ENCODE peak calls at places on chromosomes 2 and 18, in eight cellular contexts. L, F, P, A, D, O, Z and X are unnamed samples. For H3K4me1, the result is how much of the 10 kb centered on the place peaks cover.

GRCh38 chr2:158781562-158781961 is 13.6 kb upstream of the DAPL1 start:
- DNase-seq in D (no peak), P (no peak), A (peak), F (no peak), L (no peak), Z (peak), O (no peak), X (no peak)

GRCh38 chr2:113157108-113157896 is 16.5 kb upstream of the PSD4 start:
- DNase-seq in P (peak), Z (peak), L (peak), O (peak), A (no peak), D (peak), F (no peak), X (peak)

GRCh38 chr18:39842042-39842791 is 2112.8 kb upstream of the PIK3C3 start:
- DNase-seq in O (no peak), P (no peak), Z (no peak), F (no peak), D (peak), L (no peak), A (no peak), X (no peak)

GRCh38 chr2:209499071-209499470 is 75.2 kb downstream of the MAP2 start:
- DNase-seq in D (no peak), A (peak), P (peak), O (no peak), Z (peak), L (no peak), F (no peak), X (no peak)

GRCh38 chr2:64145119-64145518 is 899 bp upstream of the PELI1 start:
- DNase-seq in D (no peak), P (no peak), L (no peak), O (no peak), A (no peak), Z (no peak), F (no peak), X (no peak)

GRCh38 chr2:233379034-233379433 is 24.7 kb downstream of the DGKD start:
- DNase-seq in F (no peak), Z (no peak), D (no peak), A (no peak), L (no peak), P (no peak), O (no peak), X (no peak)

GRCh38 chr2:162060522-162060921 is 13.5 kb downstream of the DPP4 start:
- DNase-seq in P (peak), O (no peak), Z (no peak), F (no peak), L (no peak), A (no peak), D (no peak), X (no peak)

GRCh38 chr2:169799555-169799954 is 884 bp downstream of the SSB start:
- DNase-seq in P (peak), Z (peak), O (no peak), L (no peak), A (peak), F (no peak), D (peak), X (no peak)

GRCh38 chr2:98155721-98156120 is 68.8 kb downstream of the VWA3B start:
- DNase-seq in D (no peak), F (no peak), Z (no peak), O (no peak), A (no peak), P (no peak), L (no peak), X (no peak)

GRCh38 chr2:9415770-9416169 is 7.6 kb downstream of the ITGB1BP1 start:
- DNase-seq in L (no peak), Z (peak), A (peak), D (no peak), F (no peak), O (no peak), P (no peak), X (no peak)

GRCh38 chr2:126220336-126220735 is 435.6 kb upstream of the GYPC start:
- DNase-seq in L (no peak), D (no peak), A (no peak), O (no peak), P (peak), Z (peak), F (no peak), X (no peak)

GRCh38 chr18:56975276-56975675 is 171.6 kb upstream of the BOD1L2 start:
- DNase-seq in A (no peak), D (no peak), O (no peak), F (no peak), P (no peak), Z (no peak), L (no peak), X (no peak)

GRCh38 chr2:110837421-110838409 is 105.3 kb downstream of the ACOXL start:
- DNase-seq in A (no peak), O (no peak), F (no peak), P (no peak), D (peak), L (no peak), Z (no peak), X (no peak)

GRCh38 chr2:31138037-31138962 is at the start of gene GALNT14:
- DNase-seq in A (peak), O (peak), P (peak), L (peak), Z (peak), D (peak), F (peak), X (peak)

GRCh38 chr2:106115250-106115649 is 78.9 kb downstream of the UXS1 start:
- DNase-seq in A (peak), L (no peak), Z (peak), P (peak), F (no peak), O (no peak), D (no peak), X (no peak)

GRCh38 chr2:26567534-26567933 is 73.6 kb downstream of the CIB4 start:
- DNase-seq in L (no peak), A (no peak), F (peak), O (no peak), Z (no peak), D (no peak), P (no peak), X (no peak)

GRCh38 chr2:78681386-78681785 is 344.1 kb upstream of the REG3G start:
- DNase-seq in F (no peak), D (no peak), P (no peak), L (no peak), O (no peak), A (no peak), Z (no peak), X (no peak)

GRCh38 chr18:79399275-79400081 is 3.7 kb downstream of the NFATC1 start:
- DNase-seq in A (no peak), L (no peak), D (no peak), Z (no peak), P (no peak), F (peak), O (no peak), X (no peak)

GRCh38 chr2:232013701-232014353 is 52.3 kb downstream of the DIS3L2 start:
- DNase-seq in A (peak), Z (peak), P (peak), F (no peak), O (no peak), L (no peak), D (peak), X (no peak)

GRCh38 chr2:186325827-186326535 is 160.1 kb upstream of the ZC3H15 start:
- DNase-seq in O (no peak), F (no peak), A (no peak), Z (no peak), P (peak), D (no peak), L (no peak), X (no peak)

GRCh38 chr18:64244571-64244970 is 95.7 kb upstream of the LINC00305 start:
- DNase-seq in P (peak), O (no peak), F (no peak), L (no peak), D (peak), A (no peak), Z (no peak), X (no peak)

GRCh38 chr2:192002418-192002817 is 155.5 kb upstream of the CAVIN2 start:
- DNase-seq in A (no peak), Z (peak), D (no peak), P (no peak), F (no peak), O (no peak), L (no peak), X (no peak)

GRCh38 chr2:74947703-74948102 is 10.7 kb upstream of the POLE4 start:
- DNase-seq in O (no peak), Z (no peak), F (no peak), A (no peak), L (no peak), P (no peak), D (no peak), X (no peak)

GRCh38 chr2:54606393-54606973 is 117.0 kb upstream of the EML6 start:
- DNase-seq in Z (no peak), A (no peak), O (peak), F (no peak), D (no peak), L (no peak), P (no peak), X (no peak)

GRCh38 chr2:3647246-3647645 is 10.8 kb upstream of the ALLC start:
- DNase-seq in L (no peak), D (no peak), F (no peak), O (no peak), A (no peak), P (no peak), Z (no peak), X (no peak)

GRCh38 chr2:150007815-150008430 is 420.3 kb upstream of the MMADHC start:
- DNase-seq in F (no peak), L (no peak), P (no peak), D (no peak), O (no peak), Z (peak), A (peak), X (no peak)

GRCh38 chr18:62897153-62897552 is 181.8 kb downstream of the PHLPP1 start:
- DNase-seq in Z (peak), O (no peak), L (no peak), F (no peak), P (peak), D (no peak), A (peak), X (no peak)

GRCh38 chr18:49447810-49448745 is 12.4 kb downstream of the DYM start:
- DNase-seq in F (no peak), D (peak), A (peak), Z (peak), L (no peak), P (peak), O (peak), X (peak)

GRCh38 chr18:27298215-27298804 is 113.2 kb upstream of the CHST9 start:
- DNase-seq in O (no peak), D (no peak), F (no peak), L (no peak), A (no peak), Z (no peak), P (peak), X (no peak)

GRCh38 chr18:79569720-79570119 is 109.9 kb upstream of the CTDP1 start:
- DNase-seq in A (no peak), P (no peak), O (no peak), Z (no peak), L (no peak), F (peak), D (no peak), X (peak)

GRCh38 chr2:82939211-82939610 is 1519.9 kb downstream of the SUCLG1 start:
- DNase-seq in D (no peak), L (no peak), O (no peak), A (no peak), F (no peak), Z (no peak), P (no peak), X (no peak)

GRCh38 chr2:187319441-187320108 is 128.5 kb downstream of the CALCRL start:
- DNase-seq in D (no peak), Z (peak), O (no peak), F (no peak), L (no peak), A (no peak), P (peak), X (no peak)

GRCh38 chr2:108805782-108806181 is 19.2 kb downstream of the CCDC138 start:
- DNase-seq in D (no peak), O (no peak), P (no peak), Z (no peak), F (no peak), A (no peak), L (no peak), X (no peak)

GRCh38 chr2:108809936-108810335 is 23.4 kb downstream of the CCDC138 start:
- DNase-seq in L (no peak), A (no peak), O (no peak), P (no peak), D (no peak), F (no peak), Z (no peak), X (no peak)

GRCh38 chr2:108805032-108805431 is 18.5 kb downstream of the CCDC138 start:
- DNase-seq in D (no peak), O (no peak), L (no peak), A (no peak), P (no peak), Z (no peak), F (no peak), X (no peak)

GRCh38 chr2:108803045-108803736 is 16.6 kb downstream of the CCDC138 start:
- DNase-seq in A (no peak), F (no peak), Z (no peak), O (no peak), L (no peak), P (no peak), D (no peak), X (no peak)

GRCh38 chr2:108806362-108806761 is 19.8 kb downstream of the CCDC138 start:
- DNase-seq in P (no peak), D (peak), L (no peak), Z (no peak), A (no peak), F (no peak), O (no peak), X (no peak)
- H3K4me1 ChIP-seq in P (under half), D (under half), L (under half), Z (under half), A (under half), F (under half), O (under half), X (under half)

DNA sequence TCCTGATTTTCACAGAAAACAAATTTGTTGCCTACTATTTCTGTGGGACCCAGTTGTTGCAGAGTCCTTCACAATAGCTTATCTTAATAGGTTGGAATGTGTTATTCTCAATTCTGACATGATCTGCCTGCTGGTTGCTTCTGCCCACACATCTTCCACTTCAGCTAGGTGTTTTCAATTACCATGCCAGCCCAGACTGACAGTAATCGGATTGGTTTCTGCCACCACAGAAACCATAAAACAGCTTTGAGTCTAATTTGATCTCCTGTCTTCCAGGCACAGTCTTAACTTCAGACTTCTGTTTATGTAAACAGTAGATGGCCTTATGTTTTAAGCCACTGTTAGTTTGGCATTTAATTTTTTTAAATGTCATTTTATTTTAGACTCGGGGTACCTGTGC is 248.2 kb upstream of the RBMS1 start:
- DNase-seq in F (no peak), P (no peak), O (no peak), Z (no peak), D (no peak), A (no peak), L (no peak), X (no peak)
- TF ChIP-seq CTCF in F (no peak), P (no peak), O (no peak), Z (no peak), D (no peak), A (no peak), L (no peak), X (no peak)

GRCh38 chr2:71452565-71452964 is 796 bp upstream of the DYSF start:
- DNase-seq in Z (peak), F (no peak), D (no peak), P (peak), O (peak), L (no peak), A (peak), X (no peak)

GRCh38 chr2:71455011-71455740 is 1.8 kb downstream of the DYSF start:
- DNase-seq in F (no peak), D (no peak), L (no peak), O (no peak), P (no peak), A (no peak), Z (no peak), X (no peak)

GRCh38 chr2:71454221-71455010 is 1.1 kb downstream of the DYSF start:
- DNase-seq in L (no peak), O (no peak), Z (no peak), P (peak), F (peak), A (no peak), D (no peak), X (no peak)

GRCh38 chr2:71451695-71452094 is 1.7 kb upstream of the DYSF start:
- DNase-seq in F (no peak), P (no peak), A (no peak), D (no peak), O (no peak), Z (no peak), L (no peak), X (no peak)

DNA sequence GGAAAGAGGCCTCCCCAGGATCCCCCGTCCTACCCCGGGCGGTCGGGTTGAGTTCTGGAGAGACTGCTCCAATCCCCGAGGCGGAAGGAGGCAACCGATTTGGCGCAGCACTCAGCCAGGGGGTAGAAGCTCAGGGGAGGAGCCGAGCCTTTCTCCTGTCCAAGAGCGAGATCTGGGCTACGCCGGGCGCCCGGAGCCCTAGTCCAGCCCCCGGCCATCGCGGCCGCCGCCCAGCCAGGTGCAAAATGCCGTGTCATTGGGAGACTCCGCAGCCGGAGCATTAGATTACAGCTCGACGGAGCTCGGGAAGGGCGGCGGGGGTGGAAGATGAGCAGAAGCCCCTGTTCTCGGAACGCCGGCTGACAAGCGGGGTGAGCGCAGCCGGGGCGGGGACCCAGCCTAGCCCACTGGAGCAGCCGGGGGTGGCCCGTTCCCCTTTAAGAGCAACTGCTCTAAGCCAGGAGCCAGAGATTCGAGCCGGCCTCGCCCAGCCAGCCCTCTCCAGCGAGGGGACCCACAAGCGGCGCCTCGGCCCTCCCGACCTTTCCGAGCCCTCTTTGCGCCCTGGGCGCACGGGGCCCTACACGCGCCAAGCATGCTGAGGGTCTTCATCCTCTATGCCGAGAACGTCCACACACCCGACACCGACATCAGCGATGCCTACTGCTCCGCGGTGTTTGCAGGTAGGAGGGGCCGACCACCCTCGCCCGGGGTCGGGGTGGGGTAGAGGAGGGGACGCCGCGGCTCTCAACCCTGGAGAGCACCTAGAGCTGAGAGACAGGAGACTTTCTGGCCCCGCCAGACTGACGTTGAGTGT is at the start of gene DYSF:
- DNase-seq in Z (peak), L (peak), P (peak), O (no peak), D (peak), F (peak), A (peak), X (no peak)
- H3K4me1 ChIP-seq in Z (under half), L (half or more), P (under half), O (under half), D (under half), F (half or more), A (under half), X (under half)

DNA sequence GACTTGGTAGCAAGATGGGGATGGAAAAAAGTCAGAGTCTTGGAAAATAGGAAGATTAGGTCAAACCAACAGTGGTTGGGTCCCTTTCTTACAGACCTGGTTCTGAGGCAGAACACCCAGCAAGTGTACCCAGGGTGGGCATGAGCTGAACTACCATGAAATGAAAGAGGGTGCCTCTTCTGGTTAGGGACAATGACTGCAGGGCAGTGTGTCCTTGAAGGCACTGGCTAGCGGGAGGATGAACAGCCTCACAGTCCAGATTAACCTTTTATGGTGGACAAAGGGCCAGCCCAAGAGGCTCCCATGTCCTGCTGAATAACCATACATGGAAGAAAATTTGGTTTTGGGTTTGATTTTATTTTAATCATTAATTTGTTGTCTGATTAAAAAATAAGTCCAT is 61.8 kb upstream of the CCDC85A start:
- DNase-seq in A (no peak), O (no peak), D (no peak), F (no peak), P (no peak), Z (no peak), L (no peak), X (no peak)
- TF ChIP-seq CTCF in A (no peak), O (no peak), D (no peak), F (no peak), P (no peak), Z (no peak), L (no peak), X (no peak)

GRCh38 chr2:85854166-85854509 is 34.7 kb downstream of the ST3GAL5 start:
- DNase-seq in Z (no peak), P (no peak), A (no peak), L (no peak), F (no peak), O (no peak), D (no peak), X (no peak)
- H3K4me1 ChIP-seq in Z (under half), P (under half), A (under half), L (under half), F (under half), O (half or more), D (under half), X (under half)

GRCh38 chr18:7065736-7066135 is 51.9 kb downstream of the LAMA1 start:
- DNase-seq in O (no peak), F (no peak), P (no peak), L (no peak), A (no peak), D (no peak), Z (no peak), X (no peak)
- TF ChIP-seq CTCF in O (no peak), F (no peak), P (no peak), L (no peak), A (no peak), D (no peak), Z (no peak), X (no peak)